ENCODE peak calls at places on chromosome 14, in five cellular contexts. One of them, this sample, is unnamed.

GRCh38 chr14:37903561-37904191 is 304.0 kb upstream of the SSTR1 start:
- DNase-seq in substantia nigra: no peak
- DNase-seq in HCEC 1CT: peak
- DNase-seq in astrocyte of the spinal cord: peak
- DNase-seq in stimulated activated CD4-positive, alpha-beta T cell treated with anti-CD3 and anti-CD28 coated beads, TNF-alpha, amount 100 ng/mL, for 1 hour: no peak
- DNase-seq in this sample: no peak

GRCh38 chr14:28949503-28949902 is 182.9 kb downstream of the FOXG1 start:
- DNase-seq in substantia nigra: no peak
- DNase-seq in HCEC 1CT: no peak
- DNase-seq in astrocyte of the spinal cord: no peak
- DNase-seq in stimulated activated CD4-positive, alpha-beta T cell treated with anti-CD3 and anti-CD28 coated beads, TNF-alpha, amount 100 ng/mL, for 1 hour: no peak
- DNase-seq in this sample: no peak

GRCh38 chr14:96660135-96660534 is 137.0 kb upstream of the VRK1 start:
- DNase-seq in substantia nigra: no peak
- DNase-seq in HCEC 1CT: no peak
- DNase-seq in astrocyte of the spinal cord: no peak
- DNase-seq in stimulated activated CD4-positive, alpha-beta T cell treated with anti-CD3 and anti-CD28 coated beads, TNF-alpha, amount 100 ng/mL, for 1 hour: no peak
- DNase-seq in this sample: no peak

GRCh38 chr14:69535230-69535848 is 39.3 kb downstream of the CCDC177 start:
- DNase-seq in substantia nigra: no peak
- DNase-seq in HCEC 1CT: peak
- DNase-seq in astrocyte of the spinal cord: peak
- DNase-seq in stimulated activated CD4-positive, alpha-beta T cell treated with anti-CD3 and anti-CD28 coated beads, TNF-alpha, amount 100 ng/mL, for 1 hour: no peak
- DNase-seq in this sample: no peak

GRCh38 chr14:48350971-48351370 is 675.6 kb upstream of the MDGA2 start:
- DNase-seq in substantia nigra: no peak
- DNase-seq in HCEC 1CT: no peak
- DNase-seq in astrocyte of the spinal cord: no peak
- DNase-seq in stimulated activated CD4-positive, alpha-beta T cell treated with anti-CD3 and anti-CD28 coated beads, TNF-alpha, amount 100 ng/mL, for 1 hour: no peak
- DNase-seq in this sample: no peak

GRCh38 chr14:70640938-70641547 is 673 bp upstream of the TTC9 start:
- DNase-seq in substantia nigra: no peak
- DNase-seq in HCEC 1CT: peak
- DNase-seq in astrocyte of the spinal cord: peak
- DNase-seq in stimulated activated CD4-positive, alpha-beta T cell treated with anti-CD3 and anti-CD28 coated beads, TNF-alpha, amount 100 ng/mL, for 1 hour: no peak
- DNase-seq in this sample: peak

GRCh38 chr14:72603639-72604038 is 290.3 kb downstream of the DPF3 start:
- DNase-seq in substantia nigra: no peak
- DNase-seq in HCEC 1CT: no peak
- DNase-seq in astrocyte of the spinal cord: no peak
- DNase-seq in stimulated activated CD4-positive, alpha-beta T cell treated with anti-CD3 and anti-CD28 coated beads, TNF-alpha, amount 100 ng/mL, for 1 hour: no peak
- DNase-seq in this sample: no peak

GRCh38 chr14:77082356-77082755 is 15.7 kb upstream of the CIPC start:
- DNase-seq in substantia nigra: no peak
- DNase-seq in HCEC 1CT: no peak
- DNase-seq in astrocyte of the spinal cord: no peak
- DNase-seq in stimulated activated CD4-positive, alpha-beta T cell treated with anti-CD3 and anti-CD28 coated beads, TNF-alpha, amount 100 ng/mL, for 1 hour: no peak
- DNase-seq in this sample: no peak

GRCh38 chr14:103527408-103528157 is 1.4 kb upstream of the TRMT61A start:
- DNase-seq in substantia nigra: no peak
- DNase-seq in HCEC 1CT: no peak
- DNase-seq in astrocyte of the spinal cord: no peak
- DNase-seq in stimulated activated CD4-positive, alpha-beta T cell treated with anti-CD3 and anti-CD28 coated beads, TNF-alpha, amount 100 ng/mL, for 1 hour: no peak
- DNase-seq in this sample: no peak

GRCh38 chr14:103928011-103928890 is at the start of gene TDRD9:
- DNase-seq in substantia nigra: no peak
- DNase-seq in HCEC 1CT: no peak
- DNase-seq in astrocyte of the spinal cord: no peak
- DNase-seq in stimulated activated CD4-positive, alpha-beta T cell treated with anti-CD3 and anti-CD28 coated beads, TNF-alpha, amount 100 ng/mL, for 1 hour: no peak
- DNase-seq in this sample: no peak

GRCh38 chr14:90523961-90524875 is 127.4 kb downstream of the CALM1 start:
- DNase-seq in substantia nigra: no peak
- DNase-seq in HCEC 1CT: no peak
- DNase-seq in astrocyte of the spinal cord: no peak
- DNase-seq in stimulated activated CD4-positive, alpha-beta T cell treated with anti-CD3 and anti-CD28 coated beads, TNF-alpha, amount 100 ng/mL, for 1 hour: no peak
- DNase-seq in this sample: no peak

GRCh38 chr14:101008631-101009336 is 105.3 kb upstream of the RTL1 start:
- DNase-seq in substantia nigra: no peak
- DNase-seq in HCEC 1CT: no peak
- DNase-seq in astrocyte of the spinal cord: no peak
- DNase-seq in stimulated activated CD4-positive, alpha-beta T cell treated with anti-CD3 and anti-CD28 coated beads, TNF-alpha, amount 100 ng/mL, for 1 hour: no peak
- DNase-seq in this sample: no peak

GRCh38 chr14:92586001-92586947 is 72.7 kb downstream of the RIN3 start:
- DNase-seq in substantia nigra: no peak
- DNase-seq in HCEC 1CT: peak
- DNase-seq in astrocyte of the spinal cord: peak
- DNase-seq in stimulated activated CD4-positive, alpha-beta T cell treated with anti-CD3 and anti-CD28 coated beads, TNF-alpha, amount 100 ng/mL, for 1 hour: no peak
- DNase-seq in this sample: peak

GRCh38 chr14:89618309-89618708 is 201.3 kb upstream of the FOXN3 start:
- DNase-seq in substantia nigra: no peak
- DNase-seq in HCEC 1CT: peak
- DNase-seq in astrocyte of the spinal cord: peak
- DNase-seq in stimulated activated CD4-positive, alpha-beta T cell treated with anti-CD3 and anti-CD28 coated beads, TNF-alpha, amount 100 ng/mL, for 1 hour: no peak
- DNase-seq in this sample: no peak

GRCh38 chr14:59566725-59567124 is 9.9 kb downstream of the CCDC175 start:
- DNase-seq in substantia nigra: no peak
- DNase-seq in HCEC 1CT: no peak
- DNase-seq in astrocyte of the spinal cord: no peak
- DNase-seq in stimulated activated CD4-positive, alpha-beta T cell treated with anti-CD3 and anti-CD28 coated beads, TNF-alpha, amount 100 ng/mL, for 1 hour: no peak
- DNase-seq in this sample: no peak

GRCh38 chr14:72665259-72665658 is 228.6 kb downstream of the DPF3 start:
- DNase-seq in substantia nigra: no peak
- DNase-seq in HCEC 1CT: peak
- DNase-seq in astrocyte of the spinal cord: peak
- DNase-seq in stimulated activated CD4-positive, alpha-beta T cell treated with anti-CD3 and anti-CD28 coated beads, TNF-alpha, amount 100 ng/mL, for 1 hour: no peak
- DNase-seq in this sample: no peak

GRCh38 chr14:91996951-91997371 is 42.9 kb downstream of the TRIP11 start:
- DNase-seq in substantia nigra: no peak
- DNase-seq in HCEC 1CT: peak
- DNase-seq in astrocyte of the spinal cord: peak
- DNase-seq in stimulated activated CD4-positive, alpha-beta T cell treated with anti-CD3 and anti-CD28 coated beads, TNF-alpha, amount 100 ng/mL, for 1 hour: no peak
- DNase-seq in this sample: no peak

GRCh38 chr14:104805326-104805678 is 4.4 kb downstream of the ZBTB42 start:
- DNase-seq in substantia nigra: no peak
- DNase-seq in HCEC 1CT: peak
- DNase-seq in astrocyte of the spinal cord: peak
- DNase-seq in stimulated activated CD4-positive, alpha-beta T cell treated with anti-CD3 and anti-CD28 coated beads, TNF-alpha, amount 100 ng/mL, for 1 hour: no peak
- DNase-seq in this sample: peak

GRCh38 chr14:45716506-45716905 is 463.5 kb upstream of the MIS18BP1 start:
- DNase-seq in substantia nigra: no peak
- DNase-seq in HCEC 1CT: no peak
- DNase-seq in astrocyte of the spinal cord: peak
- DNase-seq in stimulated activated CD4-positive, alpha-beta T cell treated with anti-CD3 and anti-CD28 coated beads, TNF-alpha, amount 100 ng/mL, for 1 hour: no peak
- DNase-seq in this sample: no peak

GRCh38 chr14:77502109-77502782 is 3.6 kb upstream of the ISM2 start:
- DNase-seq in substantia nigra: no peak
- DNase-seq in HCEC 1CT: no peak
- DNase-seq in astrocyte of the spinal cord: no peak
- DNase-seq in stimulated activated CD4-positive, alpha-beta T cell treated with anti-CD3 and anti-CD28 coated beads, TNF-alpha, amount 100 ng/mL, for 1 hour: no peak
- DNase-seq in this sample: no peak

GRCh38 chr14:77141592-77142288 is at the start of gene ZDHHC22:
- DNase-seq in substantia nigra: peak
- DNase-seq in HCEC 1CT: no peak
- DNase-seq in astrocyte of the spinal cord: no peak
- DNase-seq in stimulated activated CD4-positive, alpha-beta T cell treated with anti-CD3 and anti-CD28 coated beads, TNF-alpha, amount 100 ng/mL, for 1 hour: no peak
- DNase-seq in this sample: no peak

GRCh38 chr14:97380539-97380941 is 583.4 kb downstream of the VRK1 start:
- DNase-seq in substantia nigra: no peak
- DNase-seq in HCEC 1CT: no peak
- DNase-seq in astrocyte of the spinal cord: no peak
- DNase-seq in stimulated activated CD4-positive, alpha-beta T cell treated with anti-CD3 and anti-CD28 coated beads, TNF-alpha, amount 100 ng/mL, for 1 hour: peak
- DNase-seq in this sample: no peak

GRCh38 chr14:67358914-67359313 is 690 bp downstream of the ATP6V1D start:
- DNase-seq in substantia nigra: no peak
- DNase-seq in HCEC 1CT: no peak
- DNase-seq in astrocyte of the spinal cord: no peak
- DNase-seq in stimulated activated CD4-positive, alpha-beta T cell treated with anti-CD3 and anti-CD28 coated beads, TNF-alpha, amount 100 ng/mL, for 1 hour: no peak
- DNase-seq in this sample: no peak

GRCh38 chr14:76876076-76876475 is 49.9 kb downstream of the LRRC74A start:
- DNase-seq in substantia nigra: peak
- DNase-seq in HCEC 1CT: peak
- DNase-seq in astrocyte of the spinal cord: peak
- DNase-seq in stimulated activated CD4-positive, alpha-beta T cell treated with anti-CD3 and anti-CD28 coated beads, TNF-alpha, amount 100 ng/mL, for 1 hour: no peak
- DNase-seq in this sample: peak

GRCh38 chr14:33062476-33062875 is 123.8 kb downstream of the NPAS3 start:
- DNase-seq in substantia nigra: no peak
- DNase-seq in HCEC 1CT: no peak
- DNase-seq in astrocyte of the spinal cord: no peak
- DNase-seq in stimulated activated CD4-positive, alpha-beta T cell treated with anti-CD3 and anti-CD28 coated beads, TNF-alpha, amount 100 ng/mL, for 1 hour: no peak
- DNase-seq in this sample: no peak

GRCh38 chr14:95998656-95999055 is 40.5 kb upstream of the C14orf132 start:
- DNase-seq in substantia nigra: no peak
- DNase-seq in HCEC 1CT: peak
- DNase-seq in astrocyte of the spinal cord: peak
- DNase-seq in stimulated activated CD4-positive, alpha-beta T cell treated with anti-CD3 and anti-CD28 coated beads, TNF-alpha, amount 100 ng/mL, for 1 hour: no peak
- DNase-seq in this sample: no peak